ENCODE peak calls at places on chromosomes 13 and 19, in ten cellular contexts. One of them, this sample, is unnamed.

GRCh38 chr13:38888309-38888708 is 102.3 kb downstream of the STOML3 start:
- DNase-seq in AG10803: peak; percentile 11
- DNase-seq in T-cell: no peak
- DNase-seq in effector CD4-positive, alpha-beta T cell: no peak
- DNase-seq in left kidney: no peak
- DNase-seq in amygdala: no peak
- DNase-seq in stimulated activated CD8-positive, alpha-beta memory T cell treated with anti-CD3 and anti-CD28 coated beads, Interleukin-15, amount 100 ng/mL, for 48 hours: no peak
- DNase-seq in activated naive CD8-positive, alpha-beta T cell treated with anti-CD3 and anti-CD28 coated beads, Interleukin-2, amount 50 U/mL, for 24 hours: no peak
- DNase-seq in neural crest cell: no peak
- DNase-seq in renal cortical epithelial cell: peak; percentile 82
- DNase-seq in this sample: peak; percentile 84

GRCh38 chr19:18419195-18419698 is at the start of gene SSBP4:
- DNase-seq in AG10803: peak; percentile 76
- DNase-seq in T-cell: peak; percentile 43
- DNase-seq in effector CD4-positive, alpha-beta T cell: peak; percentile 62
- DNase-seq in left kidney: peak; percentile 93
- DNase-seq in amygdala: no peak
- DNase-seq in stimulated activated CD8-positive, alpha-beta memory T cell treated with anti-CD3 and anti-CD28 coated beads, Interleukin-15, amount 100 ng/mL, for 48 hours: no peak
- DNase-seq in activated naive CD8-positive, alpha-beta T cell treated with anti-CD3 and anti-CD28 coated beads, Interleukin-2, amount 50 U/mL, for 24 hours: peak; percentile 78
- DNase-seq in neural crest cell: peak; percentile 67
- DNase-seq in renal cortical epithelial cell: no peak
- DNase-seq in this sample: peak; percentile 87

GRCh38 chr13:25930655-25931054 is 121.2 kb downstream of the SHISA2 start:
- DNase-seq in AG10803: no peak
- DNase-seq in T-cell: no peak
- DNase-seq in effector CD4-positive, alpha-beta T cell: no peak
- DNase-seq in left kidney: peak; percentile 89
- DNase-seq in amygdala: no peak
- DNase-seq in stimulated activated CD8-positive, alpha-beta memory T cell treated with anti-CD3 and anti-CD28 coated beads, Interleukin-15, amount 100 ng/mL, for 48 hours: no peak
- DNase-seq in activated naive CD8-positive, alpha-beta T cell treated with anti-CD3 and anti-CD28 coated beads, Interleukin-2, amount 50 U/mL, for 24 hours: no peak
- DNase-seq in neural crest cell: no peak
- DNase-seq in renal cortical epithelial cell: no peak
- DNase-seq in this sample: no peak

GRCh38 chr19:1905071-1905862 is at the start of the genes ADAT3 and SCAMP4:
- DNase-seq in AG10803: peak; percentile 99
- DNase-seq in T-cell: peak; percentile 97
- DNase-seq in effector CD4-positive, alpha-beta T cell: peak; percentile 96
- DNase-seq in left kidney: peak; percentile 99
- DNase-seq in amygdala: peak; percentile 96
- DNase-seq in stimulated activated CD8-positive, alpha-beta memory T cell treated with anti-CD3 and anti-CD28 coated beads, Interleukin-15, amount 100 ng/mL, for 48 hours: peak; percentile 99
- DNase-seq in activated naive CD8-positive, alpha-beta T cell treated with anti-CD3 and anti-CD28 coated beads, Interleukin-2, amount 50 U/mL, for 24 hours: peak; percentile 99
- DNase-seq in neural crest cell: peak; percentile 95
- DNase-seq in renal cortical epithelial cell: peak; percentile 92
- DNase-seq in this sample: peak; percentile 99

GRCh38 chr19:35986664-35987570 is 8.1 kb upstream of the SDHAF1 start:
- DNase-seq in AG10803: no peak
- DNase-seq in T-cell: no peak
- DNase-seq in effector CD4-positive, alpha-beta T cell: no peak
- DNase-seq in left kidney: peak; percentile 59
- DNase-seq in amygdala: no peak
- DNase-seq in stimulated activated CD8-positive, alpha-beta memory T cell treated with anti-CD3 and anti-CD28 coated beads, Interleukin-15, amount 100 ng/mL, for 48 hours: no peak
- DNase-seq in activated naive CD8-positive, alpha-beta T cell treated with anti-CD3 and anti-CD28 coated beads, Interleukin-2, amount 50 U/mL, for 24 hours: peak; percentile 43
- DNase-seq in neural crest cell: no peak
- DNase-seq in renal cortical epithelial cell: no peak
- DNase-seq in this sample: no peak

GRCh38 chr19:15210323-15210774 is 9.6 kb upstream of the NOTCH3 start:
- DNase-seq in AG10803: peak; percentile 67
- DNase-seq in T-cell: no peak
- DNase-seq in effector CD4-positive, alpha-beta T cell: no peak
- DNase-seq in left kidney: no peak
- DNase-seq in amygdala: no peak
- DNase-seq in stimulated activated CD8-positive, alpha-beta memory T cell treated with anti-CD3 and anti-CD28 coated beads, Interleukin-15, amount 100 ng/mL, for 48 hours: no peak
- DNase-seq in activated naive CD8-positive, alpha-beta T cell treated with anti-CD3 and anti-CD28 coated beads, Interleukin-2, amount 50 U/mL, for 24 hours: no peak
- DNase-seq in neural crest cell: no peak
- DNase-seq in renal cortical epithelial cell: peak; percentile 37
- DNase-seq in this sample: peak; percentile 30

GRCh38 chr13:95217920-95218830 is 83.1 kb downstream of the ABCC4 start:
- DNase-seq in AG10803: no peak
- DNase-seq in T-cell: no peak
- DNase-seq in effector CD4-positive, alpha-beta T cell: no peak
- DNase-seq in left kidney: no peak
- DNase-seq in amygdala: no peak
- DNase-seq in stimulated activated CD8-positive, alpha-beta memory T cell treated with anti-CD3 and anti-CD28 coated beads, Interleukin-15, amount 100 ng/mL, for 48 hours: no peak
- DNase-seq in activated naive CD8-positive, alpha-beta T cell treated with anti-CD3 and anti-CD28 coated beads, Interleukin-2, amount 50 U/mL, for 24 hours: no peak
- DNase-seq in neural crest cell: no peak
- DNase-seq in renal cortical epithelial cell: no peak
- DNase-seq in this sample: no peak

GRCh38 chr13:112849500-112849899 is 119.5 kb upstream of the MCF2L start:
- DNase-seq in AG10803: no peak
- DNase-seq in T-cell: no peak
- DNase-seq in effector CD4-positive, alpha-beta T cell: no peak
- DNase-seq in left kidney: peak; percentile 82
- DNase-seq in amygdala: no peak
- DNase-seq in stimulated activated CD8-positive, alpha-beta memory T cell treated with anti-CD3 and anti-CD28 coated beads, Interleukin-15, amount 100 ng/mL, for 48 hours: no peak
- DNase-seq in activated naive CD8-positive, alpha-beta T cell treated with anti-CD3 and anti-CD28 coated beads, Interleukin-2, amount 50 U/mL, for 24 hours: no peak
- DNase-seq in neural crest cell: no peak
- DNase-seq in renal cortical epithelial cell: peak; percentile 25
- DNase-seq in this sample: peak; percentile 56

GRCh38 chr19:743168-743687 is 7.7 kb upstream of the MISP start:
- DNase-seq in AG10803: no peak
- DNase-seq in T-cell: no peak
- DNase-seq in effector CD4-positive, alpha-beta T cell: no peak
- DNase-seq in left kidney: peak; percentile 82
- DNase-seq in amygdala: no peak
- DNase-seq in stimulated activated CD8-positive, alpha-beta memory T cell treated with anti-CD3 and anti-CD28 coated beads, Interleukin-15, amount 100 ng/mL, for 48 hours: no peak
- DNase-seq in activated naive CD8-positive, alpha-beta T cell treated with anti-CD3 and anti-CD28 coated beads, Interleukin-2, amount 50 U/mL, for 24 hours: no peak
- DNase-seq in neural crest cell: no peak
- DNase-seq in renal cortical epithelial cell: no peak
- DNase-seq in this sample: peak; percentile 22

GRCh38 chr19:38221421-38221820 is 2.6 kb downstream of the DPF1 start:
- DNase-seq in AG10803: no peak
- DNase-seq in T-cell: no peak
- DNase-seq in effector CD4-positive, alpha-beta T cell: no peak
- DNase-seq in left kidney: no peak
- DNase-seq in amygdala: no peak
- DNase-seq in stimulated activated CD8-positive, alpha-beta memory T cell treated with anti-CD3 and anti-CD28 coated beads, Interleukin-15, amount 100 ng/mL, for 48 hours: no peak
- DNase-seq in activated naive CD8-positive, alpha-beta T cell treated with anti-CD3 and anti-CD28 coated beads, Interleukin-2, amount 50 U/mL, for 24 hours: no peak
- DNase-seq in neural crest cell: no peak
- DNase-seq in renal cortical epithelial cell: no peak
- DNase-seq in this sample: no peak

GRCh38 chr19:38898788-38899446 is 501 bp downstream of the SIRT2 start:
- DNase-seq in AG10803: peak; percentile 21
- DNase-seq in T-cell: no peak
- DNase-seq in effector CD4-positive, alpha-beta T cell: no peak
- DNase-seq in left kidney: peak; percentile 40
- DNase-seq in amygdala: no peak
- DNase-seq in stimulated activated CD8-positive, alpha-beta memory T cell treated with anti-CD3 and anti-CD28 coated beads, Interleukin-15, amount 100 ng/mL, for 48 hours: no peak
- DNase-seq in activated naive CD8-positive, alpha-beta T cell treated with anti-CD3 and anti-CD28 coated beads, Interleukin-2, amount 50 U/mL, for 24 hours: no peak
- DNase-seq in neural crest cell: peak; percentile 9
- DNase-seq in renal cortical epithelial cell: peak; percentile 7
- DNase-seq in this sample: peak; percentile 34

GRCh38 chr13:38563739-38564138 is 123.1 kb upstream of the FREM2 start:
- DNase-seq in AG10803: no peak
- DNase-seq in T-cell: no peak
- DNase-seq in effector CD4-positive, alpha-beta T cell: no peak
- DNase-seq in left kidney: peak; percentile 6
- DNase-seq in amygdala: no peak
- DNase-seq in stimulated activated CD8-positive, alpha-beta memory T cell treated with anti-CD3 and anti-CD28 coated beads, Interleukin-15, amount 100 ng/mL, for 48 hours: no peak
- DNase-seq in activated naive CD8-positive, alpha-beta T cell treated with anti-CD3 and anti-CD28 coated beads, Interleukin-2, amount 50 U/mL, for 24 hours: no peak
- DNase-seq in neural crest cell: no peak
- DNase-seq in renal cortical epithelial cell: peak; percentile 12
- DNase-seq in this sample: no peak

GRCh38 chr19:42140125-42140754 is 8.0 kb upstream of the POU2F2 start:
- DNase-seq in AG10803: peak; percentile 60
- DNase-seq in T-cell: no peak
- DNase-seq in effector CD4-positive, alpha-beta T cell: no peak
- DNase-seq in left kidney: peak; percentile 95
- DNase-seq in amygdala: no peak
- DNase-seq in stimulated activated CD8-positive, alpha-beta memory T cell treated with anti-CD3 and anti-CD28 coated beads, Interleukin-15, amount 100 ng/mL, for 48 hours: no peak
- DNase-seq in activated naive CD8-positive, alpha-beta T cell treated with anti-CD3 and anti-CD28 coated beads, Interleukin-2, amount 50 U/mL, for 24 hours: peak; percentile 46
- DNase-seq in neural crest cell: peak; percentile 79
- DNase-seq in renal cortical epithelial cell: peak; percentile 36
- DNase-seq in this sample: peak; percentile 65

GRCh38 chr19:1256646-1257474 is 8.5 kb downstream of the MIDN start:
- DNase-seq in AG10803: no peak
- DNase-seq in T-cell: no peak
- DNase-seq in effector CD4-positive, alpha-beta T cell: no peak
- DNase-seq in left kidney: no peak
- DNase-seq in amygdala: no peak
- DNase-seq in stimulated activated CD8-positive, alpha-beta memory T cell treated with anti-CD3 and anti-CD28 coated beads, Interleukin-15, amount 100 ng/mL, for 48 hours: no peak
- DNase-seq in activated naive CD8-positive, alpha-beta T cell treated with anti-CD3 and anti-CD28 coated beads, Interleukin-2, amount 50 U/mL, for 24 hours: no peak
- DNase-seq in neural crest cell: no peak
- DNase-seq in renal cortical epithelial cell: no peak
- DNase-seq in this sample: no peak

GRCh38 chr19:33394006-33394722 is 20.7 kb downstream of the CEBPG start:
- DNase-seq in AG10803: peak; percentile 93
- DNase-seq in T-cell: no peak
- DNase-seq in effector CD4-positive, alpha-beta T cell: no peak
- DNase-seq in left kidney: peak; percentile 29
- DNase-seq in amygdala: no peak
- DNase-seq in stimulated activated CD8-positive, alpha-beta memory T cell treated with anti-CD3 and anti-CD28 coated beads, Interleukin-15, amount 100 ng/mL, for 48 hours: no peak
- DNase-seq in activated naive CD8-positive, alpha-beta T cell treated with anti-CD3 and anti-CD28 coated beads, Interleukin-2, amount 50 U/mL, for 24 hours: no peak
- DNase-seq in neural crest cell: no peak
- DNase-seq in renal cortical epithelial cell: peak; percentile 17
- DNase-seq in this sample: peak; percentile 9

GRCh38 chr19:23904406-23904805 is 10.3 kb upstream of the ZNF726 start:
- DNase-seq in AG10803: no peak
- DNase-seq in T-cell: no peak
- DNase-seq in effector CD4-positive, alpha-beta T cell: no peak
- DNase-seq in left kidney: no peak
- DNase-seq in amygdala: no peak
- DNase-seq in stimulated activated CD8-positive, alpha-beta memory T cell treated with anti-CD3 and anti-CD28 coated beads, Interleukin-15, amount 100 ng/mL, for 48 hours: no peak
- DNase-seq in activated naive CD8-positive, alpha-beta T cell treated with anti-CD3 and anti-CD28 coated beads, Interleukin-2, amount 50 U/mL, for 24 hours: no peak
- DNase-seq in neural crest cell: no peak
- DNase-seq in renal cortical epithelial cell: no peak
- DNase-seq in this sample: no peak

GRCh38 chr19:15331419-15332310 is 674 bp downstream of the BRD4 start:
- DNase-seq in AG10803: peak; percentile 39
- DNase-seq in T-cell: peak; percentile 37
- DNase-seq in effector CD4-positive, alpha-beta T cell: peak; percentile 57
- DNase-seq in left kidney: peak; percentile 71
- DNase-seq in amygdala: no peak
- DNase-seq in stimulated activated CD8-positive, alpha-beta memory T cell treated with anti-CD3 and anti-CD28 coated beads, Interleukin-15, amount 100 ng/mL, for 48 hours: peak; percentile 49
- DNase-seq in activated naive CD8-positive, alpha-beta T cell treated with anti-CD3 and anti-CD28 coated beads, Interleukin-2, amount 50 U/mL, for 24 hours: peak; percentile 70
- DNase-seq in neural crest cell: peak; percentile 10
- DNase-seq in renal cortical epithelial cell: no peak
- DNase-seq in this sample: peak; percentile 54

GRCh38 chr19:35585844-35586243 is at the start of gene PMIS2:
- DNase-seq in AG10803: no peak
- DNase-seq in T-cell: no peak
- DNase-seq in effector CD4-positive, alpha-beta T cell: no peak
- DNase-seq in left kidney: peak; percentile 46
- DNase-seq in amygdala: no peak
- DNase-seq in stimulated activated CD8-positive, alpha-beta memory T cell treated with anti-CD3 and anti-CD28 coated beads, Interleukin-15, amount 100 ng/mL, for 48 hours: peak; percentile 15
- DNase-seq in activated naive CD8-positive, alpha-beta T cell treated with anti-CD3 and anti-CD28 coated beads, Interleukin-2, amount 50 U/mL, for 24 hours: peak; percentile 28
- DNase-seq in neural crest cell: no peak
- DNase-seq in renal cortical epithelial cell: no peak
- DNase-seq in this sample: no peak

GRCh38 chr19:6580313-6580712 is 10.6 kb downstream of the CD70 start:
- DNase-seq in AG10803: peak; percentile 51
- DNase-seq in T-cell: no peak
- DNase-seq in effector CD4-positive, alpha-beta T cell: no peak
- DNase-seq in left kidney: no peak
- DNase-seq in amygdala: no peak
- DNase-seq in stimulated activated CD8-positive, alpha-beta memory T cell treated with anti-CD3 and anti-CD28 coated beads, Interleukin-15, amount 100 ng/mL, for 48 hours: no peak
- DNase-seq in activated naive CD8-positive, alpha-beta T cell treated with anti-CD3 and anti-CD28 coated beads, Interleukin-2, amount 50 U/mL, for 24 hours: no peak
- DNase-seq in neural crest cell: no peak
- DNase-seq in renal cortical epithelial cell: peak; percentile 99
- DNase-seq in this sample: peak; percentile 97

GRCh38 chr19:38559428-38560401 is 58.0 kb downstream of the MAP4K1 start:
- DNase-seq in AG10803: peak; percentile 2
- DNase-seq in T-cell: peak; percentile 11
- DNase-seq in effector CD4-positive, alpha-beta T cell: no peak
- DNase-seq in left kidney: no peak
- DNase-seq in amygdala: no peak
- DNase-seq in stimulated activated CD8-positive, alpha-beta memory T cell treated with anti-CD3 and anti-CD28 coated beads, Interleukin-15, amount 100 ng/mL, for 48 hours: no peak
- DNase-seq in activated naive CD8-positive, alpha-beta T cell treated with anti-CD3 and anti-CD28 coated beads, Interleukin-2, amount 50 U/mL, for 24 hours: no peak
- DNase-seq in neural crest cell: no peak
- DNase-seq in renal cortical epithelial cell: peak; percentile 78
- DNase-seq in this sample: peak; percentile 60

GRCh38 chr13:71320452-71320851 is 546.6 kb downstream of the DACH1 start:
- DNase-seq in AG10803: no peak
- DNase-seq in T-cell: no peak
- DNase-seq in effector CD4-positive, alpha-beta T cell: no peak
- DNase-seq in left kidney: peak; percentile 33
- DNase-seq in amygdala: no peak
- DNase-seq in stimulated activated CD8-positive, alpha-beta memory T cell treated with anti-CD3 and anti-CD28 coated beads, Interleukin-15, amount 100 ng/mL, for 48 hours: no peak
- DNase-seq in activated naive CD8-positive, alpha-beta T cell treated with anti-CD3 and anti-CD28 coated beads, Interleukin-2, amount 50 U/mL, for 24 hours: no peak
- DNase-seq in neural crest cell: no peak
- DNase-seq in renal cortical epithelial cell: peak; percentile 19
- DNase-seq in this sample: peak; percentile 42

GRCh38 chr13:20525601-20526544 is at the start of gene CRYL1:
- DNase-seq in AG10803: peak; percentile 48
- DNase-seq in T-cell: peak; percentile 59
- DNase-seq in effector CD4-positive, alpha-beta T cell: peak; percentile 56
- DNase-seq in left kidney: peak; percentile 84
- DNase-seq in amygdala: peak; percentile 47
- DNase-seq in stimulated activated CD8-positive, alpha-beta memory T cell treated with anti-CD3 and anti-CD28 coated beads, Interleukin-15, amount 100 ng/mL, for 48 hours: peak; percentile 62
- DNase-seq in activated naive CD8-positive, alpha-beta T cell treated with anti-CD3 and anti-CD28 coated beads, Interleukin-2, amount 50 U/mL, for 24 hours: peak; percentile 74
- DNase-seq in neural crest cell: peak; percentile 29
- DNase-seq in renal cortical epithelial cell: peak; percentile 40
- DNase-seq in this sample: peak; percentile 90

GRCh38 chr13:79398915-79399314 is 7.1 kb downstream of the RBM26 start:
- DNase-seq in AG10803: no peak
- DNase-seq in T-cell: no peak
- DNase-seq in effector CD4-positive, alpha-beta T cell: no peak
- DNase-seq in left kidney: no peak
- DNase-seq in amygdala: no peak
- DNase-seq in stimulated activated CD8-positive, alpha-beta memory T cell treated with anti-CD3 and anti-CD28 coated beads, Interleukin-15, amount 100 ng/mL, for 48 hours: no peak
- DNase-seq in activated naive CD8-positive, alpha-beta T cell treated with anti-CD3 and anti-CD28 coated beads, Interleukin-2, amount 50 U/mL, for 24 hours: no peak
- DNase-seq in neural crest cell: no peak
- DNase-seq in renal cortical epithelial cell: no peak
- DNase-seq in this sample: peak; percentile 54

GRCh38 chr19:13839938-13840750 is 36.8 kb upstream of the NANOS3 start:
- DNase-seq in AG10803: peak; percentile 61
- DNase-seq in T-cell: no peak
- DNase-seq in effector CD4-positive, alpha-beta T cell: peak; percentile 51
- DNase-seq in left kidney: no peak
- DNase-seq in amygdala: no peak
- DNase-seq in stimulated activated CD8-positive, alpha-beta memory T cell treated with anti-CD3 and anti-CD28 coated beads, Interleukin-15, amount 100 ng/mL, for 48 hours: no peak
- DNase-seq in activated naive CD8-positive, alpha-beta T cell treated with anti-CD3 and anti-CD28 coated beads, Interleukin-2, amount 50 U/mL, for 24 hours: peak; percentile 62
- DNase-seq in neural crest cell: no peak
- DNase-seq in renal cortical epithelial cell: no peak
- DNase-seq in this sample: peak; percentile 86

GRCh38 chr19:1262687-1263123 is 6.4 kb upstream of the CIRBP start:
- DNase-seq in AG10803: no peak
- DNase-seq in T-cell: no peak
- DNase-seq in effector CD4-positive, alpha-beta T cell: no peak
- DNase-seq in left kidney: peak; percentile 87
- DNase-seq in amygdala: no peak
- DNase-seq in stimulated activated CD8-positive, alpha-beta memory T cell treated with anti-CD3 and anti-CD28 coated beads, Interleukin-15, amount 100 ng/mL, for 48 hours: no peak
- DNase-seq in activated naive CD8-positive, alpha-beta T cell treated with anti-CD3 and anti-CD28 coated beads, Interleukin-2, amount 50 U/mL, for 24 hours: no peak
- DNase-seq in neural crest cell: no peak
- DNase-seq in renal cortical epithelial cell: no peak
- DNase-seq in this sample: no peak

GRCh38 chr19:12596927-12597548 is 13.6 kb downstream of the ZNF490 start:
- DNase-seq in AG10803: no peak
- DNase-seq in T-cell: no peak
- DNase-seq in effector CD4-positive, alpha-beta T cell: no peak
- DNase-seq in left kidney: peak; percentile 89
- DNase-seq in amygdala: no peak
- DNase-seq in stimulated activated CD8-positive, alpha-beta memory T cell treated with anti-CD3 and anti-CD28 coated beads, Interleukin-15, amount 100 ng/mL, for 48 hours: no peak
- DNase-seq in activated naive CD8-positive, alpha-beta T cell treated with anti-CD3 and anti-CD28 coated beads, Interleukin-2, amount 50 U/mL, for 24 hours: no peak
- DNase-seq in neural crest cell: no peak
- DNase-seq in renal cortical epithelial cell: peak; percentile 6
- DNase-seq in this sample: no peak

GRCh38 chr19:29505034-29505824 is 20.6 kb upstream of the VSTM2B start:
- DNase-seq in AG10803: no peak
- DNase-seq in T-cell: no peak
- DNase-seq in effector CD4-positive, alpha-beta T cell: no peak
- DNase-seq in left kidney: peak; percentile 74
- DNase-seq in amygdala: peak; percentile 80
- DNase-seq in stimulated activated CD8-positive, alpha-beta memory T cell treated with anti-CD3 and anti-CD28 coated beads, Interleukin-15, amount 100 ng/mL, for 48 hours: no peak
- DNase-seq in activated naive CD8-positive, alpha-beta T cell treated with anti-CD3 and anti-CD28 coated beads, Interleukin-2, amount 50 U/mL, for 24 hours: no peak
- DNase-seq in neural crest cell: no peak
- DNase-seq in renal cortical epithelial cell: no peak
- DNase-seq in this sample: no peak

GRCh38 chr13:112349681-112350080 is 26.5 kb upstream of the SPACA7 start:
- DNase-seq in AG10803: no peak
- DNase-seq in T-cell: no peak
- DNase-seq in effector CD4-positive, alpha-beta T cell: no peak
- DNase-seq in left kidney: no peak
- DNase-seq in amygdala: no peak
- DNase-seq in stimulated activated CD8-positive, alpha-beta memory T cell treated with anti-CD3 and anti-CD28 coated beads, Interleukin-15, amount 100 ng/mL, for 48 hours: no peak
- DNase-seq in activated naive CD8-positive, alpha-beta T cell treated with anti-CD3 and anti-CD28 coated beads, Interleukin-2, amount 50 U/mL, for 24 hours: no peak
- DNase-seq in neural crest cell: no peak
- DNase-seq in renal cortical epithelial cell: no peak
- DNase-seq in this sample: no peak

This sample was measured in kidney tubule cell.